ENCODE peak calls at places on chromosomes 16 and 17, in four cellular contexts. T is putamen, L is suprapubic skin, E is ELF-1. V is an unnamed sample.

GRCh38 chr17:80097307-80097630 is 4.1 kb upstream of the GAA start:
- DNase-seq in T (no peak), E (no peak), L (no peak), V (no peak)

GRCh38 chr17:1087381-1088241 is 90.7 kb downstream of the TIMM22 start:
- DNase-seq in E (peak; percentile 66), T (peak; percentile 48), L (no peak), V (no peak)

GRCh38 chr17:18261146-18261515 is 669 bp downstream of the MIEF2 start:
- DNase-seq in T (no peak), L (no peak), E (peak; percentile 69), V (peak; percentile 26)

GRCh38 chr17:7060165-7060890 is 16.4 kb upstream of the SLC16A11 start:
- DNase-seq in E (no peak), L (no peak), T (peak; percentile 66), V (peak; percentile 83)

GRCh38 chr16:53642094-53642493 is 61.6 kb downstream of the RPGRIP1L start:
- DNase-seq in T (no peak), L (no peak), E (no peak), V (no peak)

GRCh38 chr16:17757808-17758207 is 287.0 kb upstream of the XYLT1 start:
- DNase-seq in L (no peak), T (no peak), E (peak; percentile 38), V (no peak)

GRCh38 chr17:75721463-75722011 is 278 bp downstream of the ITGB4 start:
- DNase-seq in L (no peak), E (no peak), T (no peak), V (no peak)

GRCh38 chr17:28760987-28761562 is 17.3 kb downstream of the TRAF4 start:
- DNase-seq in E (peak; percentile 42), T (no peak), L (peak; percentile 82), V (peak; percentile 73)

GRCh38 chr16:11683140-11683539 is 14.9 kb downstream of the SNN start:
- DNase-seq in E (no peak), L (peak; percentile 38), T (no peak), V (no peak)

GRCh38 chr16:77491091-77491490 is 56.3 kb upstream of the ADAMTS18 start:
- DNase-seq in L (no peak), E (no peak), T (no peak), V (no peak)

GRCh38 chr17:28255616-28256015 is 63.4 kb upstream of the TMEM97 start:
- DNase-seq in E (no peak), T (no peak), L (no peak), V (no peak)

GRCh38 chr17:63780507-63780906 is 6.5 kb downstream of the DDX42 start:
- DNase-seq in E (no peak), T (no peak), L (no peak), V (peak; percentile 6)

GRCh38 chr16:2769100-2769529 is 8.0 kb downstream of the ELOB start:
- DNase-seq in E (no peak), L (no peak), T (no peak), V (no peak)

GRCh38 chr16:56610017-56610608 is 1.7 kb downstream of the MT2A start:
- DNase-seq in E (peak; percentile 70), T (no peak), L (no peak), V (peak; percentile 95)

GRCh38 chr16:86086471-86086870 is 187.5 kb downstream of the IRF8 start:
- DNase-seq in L (peak; percentile 55), E (no peak), T (no peak), V (no peak)

GRCh38 chr16:14186007-14186953 is 115.2 kb downstream of the MRTFB start:
- DNase-seq in E (peak; percentile 69), T (peak; percentile 65), L (no peak), V (peak; percentile 84)

GRCh38 chr16:28604186-28604565 is 5.7 kb downstream of the SULT1A1 start:
- DNase-seq in E (no peak), L (no peak), T (no peak), V (no peak)

GRCh38 chr17:50640701-50641338 is 6.1 kb downstream of the ABCC3 start:
- DNase-seq in T (no peak), L (no peak), E (no peak), V (peak; percentile 17)

V was measured in fibroblast of pulmonary artery.